ENCODE peak calls at places on chromosomes 1 and 21, in four cellular contexts. Q, X, F and S are unnamed samples. For H3K4me1, the result is how much of the 10 kb centered on the place peaks cover.

GRCh38 chr21:37193676-37194075 is 73.5 kb downstream of the VPS26C start:
- DNase-seq in Q (no peak), X (no peak), F (no peak), S (no peak)

GRCh38 chr21:35343046-35343816 is 294.1 kb upstream of the RUNX1 start:
- DNase-seq in Q (no peak), X (no peak), F (no peak), S (no peak)

GRCh38 chr1:153277852-153278251 is 18.4 kb downstream of the LORICRIN start:
- DNase-seq in Q (no peak), X (no peak), F (peak), S (no peak)

GRCh38 chr1:97778718-97779117 is 142.1 kb downstream of the DPYD start:
- DNase-seq in Q (no peak), X (no peak), F (no peak), S (peak)

GRCh38 chr1:167794043-167794442 is 72.3 kb downstream of the MPZL1 start:
- DNase-seq in Q (no peak), X (no peak), F (no peak), S (peak)

GRCh38 chr1:39632491-39633417 is 6.7 kb downstream of the HEYL start:
- DNase-seq in Q (peak), X (no peak), F (peak), S (peak)

GRCh38 chr1:234607091-234608025 is 2.6 kb downstream of the IRF2BP2 start:
- DNase-seq in Q (peak), X (peak), F (no peak), S (peak)

GRCh38 chr1:236774926-236775325 is 20.2 kb upstream of the MTR start:
- DNase-seq in Q (no peak), X (no peak), F (no peak), S (peak)

GRCh38 chr1:101293461-101294045 is 56.7 kb downstream of the S1PR1 start:
- DNase-seq in Q (no peak), X (no peak), F (no peak), S (no peak)

GRCh38 chr1:85148524-85149250 is 52.1 kb downstream of the SYDE2 start:
- DNase-seq in Q (no peak), X (no peak), F (no peak), S (peak)

GRCh38 chr1:204417231-204417997 is 5.8 kb upstream of the PPP1R15B start:
- DNase-seq in Q (no peak), X (no peak), F (peak), S (peak)

GRCh38 chr1:231590453-231591198 is 36.0 kb upstream of the DISC1 start:
- DNase-seq in Q (no peak), X (no peak), F (peak), S (peak)

GRCh38 chr1:109198745-109199144 is 15.0 kb upstream of the SARS1 start:
- DNase-seq in Q (no peak), X (no peak), F (no peak), S (peak)

GRCh38 chr1:45272943-45273342 is 53.8 kb upstream of the HPDL start:
- DNase-seq in Q (no peak), X (no peak), F (no peak), S (peak)

GRCh38 chr1:75632350-75632949 is 21.5 kb upstream of the SLC44A5 start:
- DNase-seq in Q (no peak), X (no peak), F (no peak), S (peak)

GRCh38 chr1:3783651-3784474 is 11.3 kb downstream of the SMIM1 start:
- DNase-seq in Q (no peak), X (no peak), F (no peak), S (no peak)

GRCh38 chr21:46213620-46214286 is 14.8 kb downstream of the LSS start:
- DNase-seq in Q (no peak), X (peak), F (no peak), S (no peak)

GRCh38 chr1:7676274-7676945 is 94.7 kb upstream of the VAMP3 start:
- DNase-seq in Q (no peak), X (no peak), F (no peak), S (no peak)

GRCh38 chr1:236623371-236624166 is 19.3 kb upstream of the HEATR1 start:
- DNase-seq in Q (no peak), X (no peak), F (no peak), S (no peak)

GRCh38 chr1:91137173-91137852 is 115.5 kb upstream of the ZNF644 start:
- DNase-seq in Q (no peak), X (no peak), F (no peak), S (no peak)

GRCh38 chr1:236512019-236512418 is 11.8 kb upstream of the LGALS8 start:
- DNase-seq in Q (no peak), X (no peak), F (no peak), S (no peak)

GRCh38 chr1:173960625-173961024 is 43.5 kb upstream of the SERPINC1 start:
- DNase-seq in Q (no peak), X (no peak), F (no peak), S (no peak)

GRCh38 chr1:31910933-31911332 is 27.2 kb downstream of the PTP4A2 start:
- DNase-seq in Q (no peak), X (no peak), F (no peak), S (peak)

GRCh38 chr1:225464851-225465792 is 37.3 kb upstream of the LBR start:
- DNase-seq in Q (peak), X (peak), F (no peak), S (no peak)

GRCh38 chr1:208534604-208534907 is 290.4 kb upstream of the PLXNA2 start:
- DNase-seq in Q (no peak), X (no peak), F (no peak), S (no peak)

GRCh38 chr1:236142358-236143103 is at the start of gene GPR137B:
- DNase-seq in Q (peak), X (peak), F (peak), S (peak)

GRCh38 chr1:96233422-96233821 is 488.2 kb upstream of the PTBP2 start:
- DNase-seq in Q (no peak), X (no peak), F (no peak), S (no peak)

GRCh38 chr1:43979528-43980254 is 681 bp downstream of the B4GALT2 start:
- DNase-seq in Q (peak), X (peak), F (peak), S (peak)

GRCh38 chr21:34579411-34579810 is 35.5 kb downstream of the RCAN1 start:
- DNase-seq in Q (no peak), X (no peak), F (no peak), S (peak)

GRCh38 chr1:93908394-93909145 is 660 bp downstream of the GCLM start:
- DNase-seq in Q (peak), X (peak), F (peak), S (peak)

GRCh38 chr1:11602424-11602823 is 51.8 kb downstream of the FBXO2 start:
- DNase-seq in Q (no peak), X (no peak), F (no peak), S (no peak)

GRCh38 chr21:43718872-43719747 is at the start of gene PDXK:
- DNase-seq in Q (peak), X (peak), F (peak), S (peak)

GRCh38 chr1:234398849-234399381 is 25.7 kb downstream of the COA6 start:
- DNase-seq in Q (no peak), X (no peak), F (no peak), S (peak)

GRCh38 chr1:15957221-15958090 is 18.4 kb downstream of the ZBTB17 start:
- DNase-seq in Q (no peak), X (peak), F (no peak), S (no peak)

GRCh38 chr1:68703921-68704354 is 207.1 kb upstream of the DEPDC1 start:
- DNase-seq in Q (no peak), X (no peak), F (no peak), S (no peak)

GRCh38 chr1:159177273-159177907 is 6.0 kb downstream of the CADM3 start:
- DNase-seq in Q (no peak), X (no peak), F (peak), S (peak)

GRCh38 chr1:152513081-152513480 is 1.2 kb upstream of the CRCT1 start:
- DNase-seq in Q (no peak), X (no peak), F (no peak), S (no peak)

GRCh38 chr1:170590921-170591705 is 59.1 kb downstream of the GORAB start:
- DNase-seq in Q (no peak), X (no peak), F (no peak), S (peak)

GRCh38 chr1:170594227-170594626 is 62.3 kb downstream of the GORAB start:
- DNase-seq in Q (no peak), X (no peak), F (no peak), S (peak)

GRCh38 chr1:170593173-170593572 is 61.2 kb downstream of the GORAB start:
- DNase-seq in Q (no peak), X (no peak), F (no peak), S (peak)

GRCh38 chr1:170592591-170593111 is 60.7 kb downstream of the GORAB start:
- DNase-seq in Q (no peak), X (no peak), F (no peak), S (peak)

DNA sequence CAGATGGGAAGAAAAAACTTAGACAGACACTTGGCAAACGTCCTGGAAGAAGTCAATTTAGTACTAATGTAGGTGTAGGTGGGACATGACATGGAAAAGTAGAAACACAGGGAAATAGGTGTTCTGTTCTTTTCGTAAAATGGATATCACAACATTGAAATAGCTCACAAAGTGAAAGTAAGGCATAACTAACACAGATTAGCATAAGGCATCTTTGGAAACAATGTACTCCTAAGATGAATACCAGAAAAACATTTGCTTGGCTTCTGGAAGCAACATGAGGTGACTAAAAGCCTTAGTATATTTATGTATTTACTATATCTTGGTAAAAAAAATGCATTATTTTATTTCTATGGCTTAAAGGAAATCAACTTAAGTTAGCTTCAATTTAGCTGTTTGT is 61.6 kb downstream of the GORAB start:
- DNase-seq in Q (no peak), X (no peak), F (no peak), S (peak)
- H3K4me3 ChIP-seq in Q (no peak), X (no peak), F (no peak), S (peak)

GRCh38 chr1:202192770-202193613 is 607 bp upstream of the LGR6 start:
- DNase-seq in Q (peak), X (peak), F (peak), S (peak)
- H3K4me1 ChIP-seq in Q (under half), X (under half), F (under half), S (under half)

GRCh38 chr1:19786988-19787423 is 12.7 kb downstream of the TMCO4 start:
- DNase-seq in Q (no peak), X (no peak), F (no peak), S (no peak)
- H3K4me3 ChIP-seq in Q (no peak), X (no peak), F (no peak), S (no peak)

DNA sequence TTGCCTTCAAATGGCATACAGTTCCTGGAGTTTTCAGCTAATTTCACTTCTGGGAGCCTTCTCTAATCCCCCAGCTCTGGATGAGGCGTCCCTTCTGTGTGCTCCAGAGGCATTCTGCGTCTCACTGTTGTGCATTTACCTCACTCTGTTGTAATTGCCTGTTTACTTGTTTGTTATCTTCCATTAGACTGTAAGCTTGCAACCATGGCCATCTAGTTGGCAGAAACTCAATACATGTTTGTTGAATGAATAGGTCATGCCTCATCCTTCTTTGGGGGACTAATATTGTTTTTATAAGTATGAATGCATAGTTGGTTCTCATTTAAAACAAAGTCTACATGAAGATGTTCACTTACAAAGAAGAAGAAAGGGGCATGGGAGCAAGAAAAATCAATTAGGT is 5.8 kb downstream of the RGL1 start:
- DNase-seq in Q (no peak), X (no peak), F (no peak), S (peak)
- H3K4me1 ChIP-seq in Q (under half), X (half or more), F (half or more), S (half or more)

GRCh38 chr1:185317886-185318310 is 855 bp upstream of the IVNS1ABP start:
- DNase-seq in Q (peak), X (peak), F (peak), S (peak)

GRCh38 chr1:185319152-185319501 is 2.1 kb upstream of the IVNS1ABP start:
- DNase-seq in Q (no peak), X (no peak), F (no peak), S (no peak)

GRCh38 chr1:185317034-185317885 is at the start of gene IVNS1ABP:
- DNase-seq in Q (peak), X (peak), F (peak), S (peak)

GRCh38 chr1:185316163-185317033 is 645 bp downstream of the IVNS1ABP start:
- DNase-seq in Q (peak), X (peak), F (peak), S (peak)

GRCh38 chr1:185318431-185319151 is 1.5 kb upstream of the IVNS1ABP start:
- DNase-seq in Q (no peak), X (no peak), F (no peak), S (no peak)
- H3K4me3 ChIP-seq in Q (no peak), X (no peak), F (no peak), S (no peak)

DNA sequence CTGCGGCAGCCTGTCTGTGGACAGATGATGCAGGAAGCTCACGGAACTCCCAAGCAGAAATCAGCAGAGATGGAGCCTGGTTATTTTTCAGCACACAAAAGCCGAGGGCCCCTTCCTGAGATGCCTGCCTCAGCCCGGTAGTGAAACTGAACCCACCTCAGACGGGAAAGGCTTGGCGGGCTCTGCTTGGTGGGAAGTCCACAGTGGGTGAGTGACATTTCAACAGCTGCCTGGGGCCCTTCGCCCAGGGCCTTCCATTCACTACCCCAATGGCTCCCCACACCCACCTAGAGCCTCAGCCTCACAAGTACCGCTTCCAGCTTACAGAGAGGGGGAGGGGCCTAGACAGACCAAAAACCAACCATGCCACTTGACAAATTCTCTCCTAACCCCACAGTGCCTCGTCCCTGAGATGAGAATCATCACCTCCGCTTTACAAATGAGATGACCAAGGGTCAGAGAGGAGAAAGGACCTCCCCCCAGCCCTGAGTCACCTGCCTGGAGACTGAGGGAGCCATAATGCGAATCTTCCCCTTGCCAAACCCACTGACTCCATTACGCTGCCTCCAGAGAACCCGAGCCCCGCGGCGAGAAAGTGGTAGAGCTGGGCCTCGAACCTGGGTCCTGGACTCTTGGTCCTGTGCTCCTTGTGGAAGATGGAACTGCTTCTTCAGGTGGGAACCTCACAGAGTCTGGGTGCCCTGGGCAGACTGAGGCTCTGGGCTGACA is 3.4 kb upstream of the ECE1 start:
- DNase-seq in Q (no peak), X (peak), F (no peak), S (no peak)
- H3K4me1 ChIP-seq in Q (under half), X (half or more), F (under half), S (under half)

GRCh38 chr1:23529146-23530088 is 1.6 kb downstream of the E2F2 start:
- DNase-seq in Q (no peak), X (no peak), F (peak), S (no peak)
- H3K4me3 ChIP-seq in Q (no peak), X (peak), F (no peak), S (no peak)

DNA sequence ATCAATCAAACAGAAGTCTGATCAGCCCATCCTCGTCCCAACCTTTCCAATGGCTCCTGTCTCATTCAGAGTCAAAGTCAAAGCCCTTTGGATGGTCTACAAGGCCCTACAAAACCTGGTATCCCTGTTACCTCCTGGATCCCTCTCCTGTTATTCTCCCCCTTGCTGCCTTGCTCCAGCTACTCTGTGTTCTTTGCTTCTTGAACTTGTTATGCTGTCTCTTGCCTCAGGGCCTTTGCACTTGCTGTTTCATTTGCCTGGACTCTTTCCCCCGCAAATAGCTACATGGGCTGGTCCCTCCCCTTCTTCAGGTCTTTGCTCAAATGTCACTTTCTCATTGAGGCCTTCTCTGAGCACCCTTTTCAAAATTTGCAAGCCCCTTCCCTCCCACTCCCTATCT is 1.4 kb upstream of the CSF3R start:
- DNase-seq in Q (no peak), X (no peak), F (no peak), S (no peak)
- H3K4me1 ChIP-seq in Q (under half), X (half or more), F (under half), S (under half)